ENCODE peak calls at places on chromosomes 11 and 22, in seven cellular contexts. G, J, U, V, D, F and Z are unnamed samples.

GRCh38 chr11:48066881-48067800 is 86.8 kb downstream of the PTPRJ start:
- DNase-seq in G (no peak), J (no peak), U (no peak), V (peak; percentile 13), D (no peak), F (no peak), Z (no peak)

GRCh38 chr11:2312232-2313042 is 10.6 kb downstream of the TSPAN32 start:
- DNase-seq in G (no peak), J (peak; percentile 28), U (no peak), V (peak; percentile 49), D (no peak), F (no peak), Z (peak; percentile 94)

GRCh38 chr11:33179431-33179830 is 18.2 kb upstream of the CSTF3 start:
- DNase-seq in G (no peak), J (no peak), U (no peak), V (no peak), D (no peak), F (no peak), Z (no peak)

GRCh38 chr22:43946391-43946680 is 8.9 kb upstream of the SAMM50 start:
- DNase-seq in G (no peak), J (no peak), U (no peak), V (no peak), D (no peak), F (no peak), Z (no peak)

GRCh38 chr11:91513734-91514133 is 710.9 kb upstream of the FAT3 start:
- DNase-seq in G (no peak), J (no peak), U (no peak), V (no peak), D (no peak), F (no peak), Z (no peak)

GRCh38 chr11:22539851-22540376 is 85.7 kb downstream of the FANCF start:
- DNase-seq in G (no peak), J (no peak), U (peak; percentile 7), V (no peak), D (no peak), F (no peak), Z (no peak)

GRCh38 chr11:117045196-117045595 is 53.0 kb downstream of the SIK3 start:
- DNase-seq in G (no peak), J (no peak), U (peak; percentile 47), V (no peak), D (no peak), F (peak; percentile 55), Z (no peak)

GRCh38 chr11:3158131-3158591 is 6.9 kb downstream of the OSBPL5 start:
- DNase-seq in G (no peak), J (no peak), U (peak; percentile 3), V (no peak), D (no peak), F (peak; percentile 4), Z (no peak)

GRCh38 chr11:37322333-37323194 is 724.5 kb upstream of the RAG2 start:
- DNase-seq in G (no peak), J (no peak), U (no peak), V (no peak), D (no peak), F (no peak), Z (no peak)

GRCh38 chr11:128198206-128198605 is 389.2 kb downstream of the ETS1 start:
- DNase-seq in G (no peak), J (no peak), U (no peak), V (no peak), D (no peak), F (no peak), Z (no peak)

GRCh38 chr11:35010656-35011055 is 94.2 kb downstream of the PDHX start:
- DNase-seq in G (no peak), J (no peak), U (no peak), V (no peak), D (no peak), F (no peak), Z (no peak)

GRCh38 chr22:24935771-24936483 is 10.6 kb downstream of the LHFPL7 start:
- DNase-seq in G (no peak), J (no peak), U (no peak), V (no peak), D (no peak), F (no peak), Z (no peak)

GRCh38 chr11:72426054-72426757 is 8.1 kb downstream of the CLPB start:
- DNase-seq in G (no peak), J (no peak), U (no peak), V (no peak), D (no peak), F (no peak), Z (no peak)

GRCh38 chr11:130416537-130416896 is 11.9 kb downstream of the ADAMTS8 start:
- DNase-seq in G (no peak), J (no peak), U (no peak), V (no peak), D (no peak), F (no peak), Z (no peak)

GRCh38 chr11:95567685-95568084 is 221.9 kb downstream of the FAM76B start:
- DNase-seq in G (no peak), J (no peak), U (no peak), V (no peak), D (no peak), F (no peak), Z (no peak)

GRCh38 chr11:75022759-75023396 is 34.1 kb downstream of the NEU3 start:
- DNase-seq in G (no peak), J (peak; percentile 56), U (peak; percentile 96), V (peak; percentile 71), D (peak; percentile 70), F (peak; percentile 81), Z (peak; percentile 66)

GRCh38 chr11:2870460-2870859 is 15.1 kb downstream of the CDKN1C start:
- DNase-seq in G (no peak), J (no peak), U (no peak), V (no peak), D (no peak), F (no peak), Z (no peak)

DNA sequence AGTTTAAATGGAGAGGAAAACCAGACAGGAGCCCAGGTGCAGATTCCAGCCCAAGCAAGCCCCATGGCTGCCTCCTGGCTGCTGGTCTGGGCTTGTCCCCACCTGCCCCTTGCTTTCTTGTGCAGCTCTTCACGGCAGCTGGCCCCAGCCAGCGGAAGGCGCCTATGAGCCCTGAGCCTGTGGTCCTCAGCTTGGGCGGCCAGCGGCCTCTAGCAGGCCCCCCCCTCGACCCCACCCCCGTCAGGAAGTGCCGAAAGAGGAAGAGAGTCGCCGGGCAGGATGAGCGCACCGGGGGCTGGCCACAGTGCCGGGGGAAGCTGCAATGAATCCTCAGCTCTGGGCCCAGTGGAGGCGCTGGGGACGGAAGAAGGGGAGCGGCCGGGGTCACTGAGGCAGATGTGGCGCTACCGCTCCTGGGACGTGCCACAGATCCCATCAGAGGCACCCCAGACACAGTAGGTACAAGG is 2.1 kb upstream of the DGKZ start:
- DNase-seq in G (no peak), J (no peak), U (no peak), V (peak; percentile 83), D (no peak), F (peak; percentile 43), Z (no peak)
- TF ChIP-seq POLR2A in G (no peak), J (no peak), U (peak; percentile 38), V (peak; percentile 60), D (no peak), F (peak; percentile 24), Z (no peak)

GRCh38 chr11:107453594-107454286 is 3.9 kb downstream of the CWF19L2 start:
- DNase-seq in G (no peak), J (no peak), U (no peak), V (no peak), D (no peak), F (no peak), Z (no peak)

GRCh38 chr11:107457205-107457557 is 444 bp downstream of the CWF19L2 start:
- DNase-seq in G (no peak), J (no peak), U (no peak), V (no peak), D (no peak), F (no peak), Z (no peak)

DNA sequence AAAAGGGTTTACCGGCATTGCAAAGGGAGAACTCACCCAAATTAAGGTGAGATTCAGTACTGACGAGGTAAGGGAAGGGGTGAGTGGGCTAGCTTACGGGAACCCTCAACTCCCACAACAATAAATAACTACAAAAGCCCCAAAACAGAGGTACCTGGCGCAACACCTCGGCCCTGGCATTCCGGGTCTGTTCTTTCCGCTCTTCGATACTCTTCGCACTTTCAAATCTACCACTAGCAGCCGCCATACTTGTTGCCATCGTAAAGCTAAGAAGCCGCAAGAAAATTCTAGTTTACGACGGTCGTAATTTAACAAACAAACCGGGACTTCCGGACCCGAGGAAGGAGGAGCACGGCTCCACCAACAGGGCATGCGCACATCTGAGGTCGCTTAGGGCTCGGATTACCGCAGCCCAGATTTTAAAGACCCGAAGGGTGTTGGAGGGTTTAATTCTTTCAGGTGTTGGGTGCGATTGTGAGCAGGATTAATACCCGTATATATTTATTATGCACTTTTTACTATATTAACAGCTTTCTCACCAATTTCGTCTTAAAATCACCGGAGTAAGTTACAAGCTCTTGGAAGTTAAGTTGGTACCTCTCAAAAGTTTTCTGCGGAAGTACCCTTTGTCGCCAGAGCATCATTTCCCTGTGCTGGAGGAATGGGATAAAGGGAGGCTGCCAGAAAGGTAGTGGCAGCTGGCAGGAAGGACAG is at the start of gene CWF19L2:
- DNase-seq in G (peak; percentile 93), J (peak; percentile 82), U (peak; percentile 94), V (peak; percentile 89), D (peak; percentile 81), F (peak; percentile 90), Z (peak; percentile 30)
- TF ChIP-seq POLR2A in G (no peak), J (peak; percentile 33), U (peak; percentile 74), V (peak; percentile 64), D (no peak), F (peak; percentile 30), Z (no peak)

DNA sequence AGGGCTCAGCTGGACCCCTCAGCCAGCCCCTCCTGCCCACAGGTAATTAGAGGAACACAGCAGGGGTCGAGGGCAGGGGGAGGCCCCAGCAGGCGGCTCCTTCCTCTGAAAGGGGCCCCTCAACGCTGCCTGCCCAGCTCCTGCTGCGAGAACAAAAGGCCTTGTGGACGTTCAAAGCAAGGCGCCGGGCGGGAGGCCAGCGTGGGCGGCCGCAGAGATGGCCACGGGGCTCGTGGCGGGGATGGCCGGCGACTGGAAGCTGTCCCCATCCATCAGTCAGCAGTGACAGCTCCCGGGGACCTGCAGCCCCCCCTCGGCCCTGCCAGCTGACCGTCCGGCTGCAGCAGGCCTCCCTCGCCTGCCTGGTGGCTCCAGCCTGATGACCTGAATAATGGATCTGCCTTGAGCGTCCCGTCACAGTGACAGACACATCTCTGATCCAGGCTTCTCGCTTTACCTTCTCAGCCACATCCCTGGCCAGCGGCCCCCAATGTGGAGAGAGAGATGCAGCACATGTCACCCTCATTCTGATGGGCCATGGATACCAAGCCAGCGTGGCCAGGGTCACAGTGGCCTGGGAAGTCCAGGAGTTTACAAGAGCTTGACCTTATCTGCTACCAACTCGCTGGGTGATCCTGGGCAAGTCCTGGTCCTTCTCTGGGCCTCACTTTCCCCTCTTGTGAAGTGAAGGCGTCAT is 159.3 kb downstream of the MN1 start:
- DNase-seq in G (no peak), J (no peak), U (no peak), V (no peak), D (no peak), F (no peak), Z (no peak)
- TF ChIP-seq POLR2A in G (no peak), J (no peak), U (no peak), V (no peak), D (no peak), F (no peak), Z (no peak)

DNA sequence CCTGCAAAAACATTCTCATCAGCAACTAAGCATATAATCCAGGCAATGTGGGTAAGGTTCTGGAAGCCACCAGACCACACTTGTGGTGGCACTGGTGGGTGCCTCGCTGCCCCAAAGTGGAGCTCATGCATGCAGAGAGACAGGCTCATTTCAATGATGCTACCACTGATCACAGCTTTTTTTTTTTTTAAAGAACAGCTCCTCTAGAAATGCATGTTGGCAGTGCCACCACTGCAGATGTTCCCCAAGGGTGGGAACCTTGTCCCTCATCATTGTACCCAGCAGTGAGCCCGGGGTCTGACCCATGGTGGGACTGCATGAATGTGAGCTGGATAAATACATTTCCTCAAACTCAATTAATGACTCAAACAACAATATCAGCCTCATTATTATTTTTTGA is 31.1 kb upstream of the SERPIND1 start:
- DNase-seq in G (no peak), J (no peak), U (no peak), V (no peak), D (no peak), F (no peak), Z (no peak)
- TF ChIP-seq POLR2A in G (no peak), J (no peak), U (no peak), V (no peak), D (no peak), F (no peak), Z (no peak)